ENCODE peak calls at places on chromosome 4, in four cellular contexts. F, P, K and U are unnamed samples.

GRCh38 chr4:181528570-181529184 is 714.5 kb upstream of the TENM3 start:
- DNase-seq in F (peak; percentile 56), P (peak; percentile 90), K (peak; percentile 59), U (peak; percentile 2)

GRCh38 chr4:80461412-80461811 is 125.9 kb downstream of the CFAP299 start:
- DNase-seq in F (no peak), P (no peak), K (no peak), U (no peak)

GRCh38 chr4:172736046-172736445 is 432.6 kb upstream of the GALNT7 start:
- DNase-seq in F (no peak), P (no peak), K (no peak), U (no peak)

GRCh38 chr4:1305781-1306455 is 16.2 kb downstream of the MAEA start:
- DNase-seq in F (no peak), P (no peak), K (peak; percentile 14), U (no peak)

GRCh38 chr4:27081675-27082579 is 221.3 kb downstream of the STIM2 start:
- DNase-seq in F (no peak), P (no peak), K (no peak), U (no peak)

GRCh38 chr4:39978904-39979303 is 1.2 kb upstream of the PDS5A start:
- DNase-seq in F (no peak), P (no peak), K (no peak), U (no peak)

GRCh38 chr4:78876568-78877320 is 62.5 kb downstream of the PAQR3 start:
- DNase-seq in F (no peak), P (no peak), K (no peak), U (no peak)

GRCh38 chr4:61024610-61025009 is 175.5 kb upstream of the ADGRL3 start:
- DNase-seq in F (no peak), P (no peak), K (no peak), U (no peak)

GRCh38 chr4:2096073-2096609 is 37.0 kb downstream of the NAT8L start:
- DNase-seq in F (no peak), P (no peak), K (no peak), U (no peak)

GRCh38 chr4:24230955-24231354 is 341.1 kb upstream of the PPARGC1A start:
- DNase-seq in F (no peak), P (no peak), K (no peak), U (no peak)

DNA sequence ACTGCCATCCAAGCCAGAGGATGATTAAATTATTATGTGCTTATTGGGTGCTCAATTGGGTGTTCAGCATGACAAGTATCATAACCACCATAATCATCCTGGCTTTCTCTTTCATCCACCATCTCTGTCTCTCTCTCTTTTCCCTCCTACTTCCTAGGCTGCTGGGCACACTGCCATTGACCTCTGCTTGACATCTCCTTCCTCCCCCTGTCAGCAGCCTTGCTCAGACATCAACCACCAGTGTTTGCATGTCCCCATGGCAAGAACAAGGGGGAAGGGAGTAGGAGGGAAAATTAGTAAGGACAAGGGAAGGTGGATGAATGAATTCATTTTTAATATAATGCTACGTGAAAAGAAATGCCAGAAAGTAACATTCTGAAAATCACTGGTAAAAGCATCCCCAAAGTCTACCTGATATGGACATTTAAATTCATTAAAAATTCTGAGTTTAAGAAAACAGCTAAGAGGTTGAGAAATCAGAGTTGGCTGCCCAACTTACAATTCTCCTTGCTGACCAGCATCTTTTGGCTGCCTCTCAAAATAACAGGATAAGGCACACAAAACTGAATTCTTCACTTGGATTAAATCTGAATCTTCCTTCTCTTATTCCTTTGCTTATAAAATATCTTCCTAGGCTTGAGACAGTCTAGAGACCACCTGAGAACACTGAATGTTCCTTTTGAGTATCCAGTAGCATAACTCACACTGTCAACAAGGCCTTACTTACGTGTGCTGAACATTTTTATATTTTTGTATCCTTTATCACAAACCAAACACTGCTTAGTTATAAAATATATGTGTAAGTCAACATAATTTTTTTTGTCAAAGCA is 48.5 kb downstream of the SNCA start:
- DNase-seq in F (no peak), P (no peak), K (no peak), U (no peak)
- TF ChIP-seq NR3C1 in F (no peak), P (no peak), K (no peak), U (no peak)

GRCh38 chr4:150219841-150220240 is 141.6 kb downstream of the DCLK2 start:
- DNase-seq in F (no peak), P (no peak), K (no peak), U (no peak)
- TF ChIP-seq NR3C1 in F (no peak), P (no peak), K (no peak), U (no peak)

GRCh38 chr4:86961605-86962295 is 26.9 kb downstream of the AFF1 start:
- DNase-seq in F (no peak), P (no peak), K (peak; percentile 91), U (peak; percentile 11)
- TF ChIP-seq NR3C1 in F (no peak), P (no peak), K (no peak), U (no peak)

GRCh38 chr4:74219241-74219640 is 61.3 kb downstream of the MTHFD2L start:
- DNase-seq in F (no peak), P (no peak), K (no peak), U (no peak)

GRCh38 chr4:74218201-74218600 is 60.3 kb downstream of the MTHFD2L start:
- DNase-seq in F (no peak), P (no peak), K (no peak), U (no peak)

GRCh38 chr4:74223098-74223497 is 65.2 kb downstream of the MTHFD2L start:
- DNase-seq in F (no peak), P (no peak), K (no peak), U (no peak)

GRCh38 chr4:74228691-74229640 is 71.0 kb downstream of the MTHFD2L start:
- DNase-seq in F (peak; percentile 58), P (peak; percentile 88), K (peak; percentile 87), U (peak; percentile 13)

DNA sequence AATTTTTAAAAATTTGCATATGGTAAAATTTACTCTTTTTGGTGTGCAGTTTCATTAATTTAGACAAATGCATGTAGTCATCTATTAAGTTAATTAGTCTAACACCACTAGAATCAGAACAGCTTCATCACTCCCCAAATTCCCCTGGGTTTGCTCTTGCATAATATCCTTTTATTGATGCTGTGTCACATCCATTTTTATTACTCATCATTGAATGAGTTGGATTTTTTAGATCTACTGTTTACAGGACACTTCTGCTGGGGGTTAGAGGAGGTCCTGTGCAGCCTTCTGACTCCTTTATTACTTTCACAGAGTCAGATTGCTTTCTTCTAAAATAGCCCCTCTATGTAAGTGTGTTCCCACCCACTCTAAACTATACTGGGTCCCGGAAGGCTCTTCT is 65.9 kb downstream of the MTHFD2L start:
- DNase-seq in F (no peak), P (no peak), K (no peak), U (no peak)
- TF ChIP-seq NR3C1 in F (no peak), P (no peak), K (no peak), U (no peak)

GRCh38 chr4:8590546-8590880 is 2.1 kb upstream of the CPZ start:
- DNase-seq in F (no peak), P (no peak), K (no peak), U (no peak)

GRCh38 chr4:8589831-8590545 is 2.6 kb upstream of the CPZ start:
- DNase-seq in F (no peak), P (no peak), K (no peak), U (no peak)

GRCh38 chr4:8588196-8588470 is 4.4 kb upstream of the CPZ start:
- DNase-seq in F (no peak), P (no peak), K (no peak), U (no peak)

GRCh38 chr4:8587469-8588195 is 4.9 kb upstream of the CPZ start:
- DNase-seq in F (no peak), P (peak; percentile 5), K (no peak), U (no peak)

GRCh38 chr4:8589336-8589735 is 3.2 kb upstream of the CPZ start:
- DNase-seq in F (no peak), P (no peak), K (no peak), U (no peak)
- TF ChIP-seq NR3C1 in F (no peak), P (no peak), K (no peak), U (no peak)

DNA sequence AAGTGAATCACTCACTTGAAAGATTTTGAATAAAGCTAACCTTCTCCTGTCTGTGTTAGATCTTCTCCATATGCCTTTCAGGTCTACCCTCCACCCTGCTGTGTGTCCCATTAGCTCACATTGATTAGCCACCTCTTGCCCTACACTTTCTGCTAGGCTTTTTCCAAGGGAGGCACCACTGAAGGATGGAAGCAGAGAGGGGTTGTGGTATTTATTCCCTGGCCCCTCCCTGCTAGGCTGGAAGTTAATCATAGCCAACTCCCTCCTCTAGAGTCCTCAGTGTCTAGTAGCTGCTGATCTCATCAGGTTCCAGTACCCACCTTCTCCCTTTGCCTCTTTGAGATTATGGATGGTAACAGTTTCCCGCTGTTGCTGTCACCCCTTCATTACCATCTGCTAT is 8.9 kb upstream of the SMIM43 start:
- DNase-seq in F (no peak), P (no peak), K (no peak), U (no peak)
- TF ChIP-seq NR3C1 in F (no peak), P (no peak), K (no peak), U (no peak)

DNA sequence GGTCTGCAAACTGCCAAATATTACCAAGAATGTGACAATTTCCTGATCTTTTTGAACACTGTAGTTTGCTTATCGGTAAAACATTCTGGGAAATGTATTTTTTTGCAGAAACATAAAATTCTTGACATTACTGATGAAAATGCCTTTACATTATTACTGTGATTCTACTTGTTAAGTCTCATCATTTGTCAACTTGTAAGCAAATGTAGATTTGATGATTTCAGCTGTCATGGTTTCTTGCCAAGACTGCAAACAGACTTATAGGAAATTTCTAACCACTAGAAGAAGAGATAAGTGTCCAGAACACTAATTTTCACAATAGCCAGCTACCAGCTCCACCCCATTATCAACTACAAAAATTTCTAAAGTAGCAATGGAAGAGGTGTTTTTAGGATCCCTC is 560.4 kb downstream of the STPG2 start:
- DNase-seq in F (no peak), P (no peak), K (no peak), U (no peak)
- TF ChIP-seq NR3C1 in F (no peak), P (no peak), K (no peak), U (no peak)

DNA sequence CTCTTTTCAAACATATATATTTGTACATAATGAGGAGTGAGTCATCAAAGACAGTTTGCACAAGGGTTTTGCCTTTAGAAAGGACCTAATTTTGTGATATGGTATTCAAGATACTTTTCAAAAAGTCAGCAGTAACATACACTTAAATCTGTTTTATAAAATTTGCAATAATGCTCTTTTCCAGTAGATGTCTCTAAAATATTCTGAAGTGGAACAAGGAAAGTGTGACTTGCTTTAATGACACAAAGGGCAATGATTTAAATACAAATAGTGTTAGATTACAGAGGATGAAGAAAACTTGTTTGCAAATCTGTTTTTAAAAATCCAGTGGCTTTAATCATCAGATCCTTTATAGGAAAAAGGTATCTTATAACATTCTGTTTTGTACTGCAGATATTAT is 20.0 kb downstream of the MMRN1 start:
- DNase-seq in F (no peak), P (no peak), K (no peak), U (no peak)
- TF ChIP-seq NR3C1 in F (no peak), P (no peak), K (no peak), U (no peak)

GRCh38 chr4:159146454-159146853 is 43.6 kb downstream of the RAPGEF2 start:
- DNase-seq in F (no peak), P (no peak), K (no peak), U (no peak)

GRCh38 chr4:159145318-159146006 is 42.6 kb downstream of the RAPGEF2 start:
- DNase-seq in F (no peak), P (no peak), K (peak; percentile 59), U (no peak)

GRCh38 chr4:159144112-159144694 is 41.3 kb downstream of the RAPGEF2 start:
- DNase-seq in F (no peak), P (no peak), K (no peak), U (no peak)

GRCh38 chr4:159142985-159143384 is 40.1 kb downstream of the RAPGEF2 start:
- DNase-seq in F (no peak), P (no peak), K (no peak), U (no peak)

DNA sequence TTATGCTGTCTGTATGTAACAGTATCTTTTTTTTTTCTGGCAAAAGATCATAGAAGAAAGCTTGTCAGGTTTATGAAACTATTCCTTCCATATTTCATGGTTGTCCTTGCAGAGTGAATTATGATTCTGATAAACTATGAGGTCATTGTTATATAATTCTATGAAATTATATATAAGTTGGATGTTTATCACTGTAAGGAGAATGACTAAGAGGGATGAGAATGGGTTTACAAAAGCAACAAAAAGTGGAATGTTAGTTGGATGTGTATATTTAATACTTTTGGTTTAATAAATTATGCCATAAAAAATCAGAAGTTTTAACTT is 43.1 kb downstream of the RAPGEF2 start:
- DNase-seq in F (no peak), P (no peak), K (no peak), U (no peak)
- TF ChIP-seq NR3C1 in F (no peak), P (no peak), K (no peak), U (no peak)